ENCODE peak calls at places on chromosome 11, in six cellular contexts. One of them, this sample, is unnamed.

GRCh38 chr11:2528301-2529050 is 83.7 kb downstream of the KCNQ1 start:
- DNase-seq in right lobe of liver: peak; percentile 13
- DNase-seq in OCI-LY7: no peak
- DNase-seq in spleen: peak; percentile 69
- DNase-seq in breast epithelium: no peak
- DNase-seq in lung: no peak
- DNase-seq in this sample: peak; percentile 1

GRCh38 chr11:47980093-47980906 is at the start of gene PTPRJ:
- DNase-seq in right lobe of liver: peak; percentile 82
- DNase-seq in breast epithelium: peak; percentile 64
- DNase-seq in lung: peak; percentile 56
- DNase-seq in OCI-LY7: peak; percentile 65
- DNase-seq in spleen: peak; percentile 93
- DNase-seq in this sample: peak; percentile 81

GRCh38 chr11:67647471-67647870 is 3.1 kb downstream of the ACY3 start:
- DNase-seq in OCI-LY7: peak; percentile 36
- DNase-seq in spleen: no peak
- DNase-seq in lung: no peak
- DNase-seq in breast epithelium: no peak
- DNase-seq in right lobe of liver: no peak
- DNase-seq in this sample: no peak

GRCh38 chr11:60842688-60843605 is 1.0 kb downstream of the CCDC86 start:
- DNase-seq in spleen: no peak
- DNase-seq in right lobe of liver: no peak
- DNase-seq in OCI-LY7: no peak
- DNase-seq in breast epithelium: no peak
- DNase-seq in lung: no peak
- DNase-seq in this sample: no peak

GRCh38 chr11:3865388-3866193 is 10.1 kb downstream of the STIM1 start:
- DNase-seq in breast epithelium: no peak
- DNase-seq in spleen: no peak
- DNase-seq in lung: no peak
- DNase-seq in OCI-LY7: peak; percentile 73
- DNase-seq in right lobe of liver: no peak
- DNase-seq in this sample: peak; percentile 78

GRCh38 chr11:117970400-117971024 is 15.7 kb upstream of the IL10RA start:
- DNase-seq in lung: peak; percentile 36
- DNase-seq in OCI-LY7: no peak
- DNase-seq in spleen: peak; percentile 66
- DNase-seq in breast epithelium: no peak
- DNase-seq in right lobe of liver: no peak
- DNase-seq in this sample: no peak

GRCh38 chr11:107017433-107018227 is 646 bp downstream of the GUCY1A2 start:
- DNase-seq in breast epithelium: no peak
- DNase-seq in spleen: peak; percentile 78
- DNase-seq in lung: peak; percentile 31
- DNase-seq in right lobe of liver: peak; percentile 36
- DNase-seq in OCI-LY7: no peak
- DNase-seq in this sample: peak; percentile 52

GRCh38 chr11:66950113-66950535 is 8.1 kb downstream of the PC start:
- DNase-seq in breast epithelium: peak; percentile 74
- DNase-seq in right lobe of liver: peak; percentile 39
- DNase-seq in lung: no peak
- DNase-seq in OCI-LY7: no peak
- DNase-seq in spleen: no peak
- DNase-seq in this sample: peak; percentile 81

GRCh38 chr11:120055646-120056045 is 82.3 kb downstream of the TRIM29 start:
- DNase-seq in lung: no peak
- DNase-seq in OCI-LY7: no peak
- DNase-seq in spleen: no peak
- DNase-seq in right lobe of liver: no peak
- DNase-seq in breast epithelium: no peak
- DNase-seq in this sample: no peak

GRCh38 chr11:66373261-66373660 is 1.7 kb upstream of the SLC29A2 start:
- DNase-seq in lung: no peak
- DNase-seq in right lobe of liver: no peak
- DNase-seq in spleen: peak; percentile 12
- DNase-seq in OCI-LY7: no peak
- DNase-seq in breast epithelium: no peak
- DNase-seq in this sample: peak; percentile 16

GRCh38 chr11:134289789-134290188 is 13.6 kb downstream of the GLB1L3 start:
- DNase-seq in lung: no peak
- DNase-seq in OCI-LY7: no peak
- DNase-seq in breast epithelium: no peak
- DNase-seq in right lobe of liver: no peak
- DNase-seq in spleen: no peak
- DNase-seq in this sample: no peak

GRCh38 chr11:66882540-66882939 is 25.7 kb downstream of the LRFN4 start:
- DNase-seq in OCI-LY7: no peak
- DNase-seq in right lobe of liver: no peak
- DNase-seq in breast epithelium: no peak
- DNase-seq in spleen: no peak
- DNase-seq in lung: no peak
- DNase-seq in this sample: peak; percentile 80

GRCh38 chr11:3218483-3219280 is at the start of gene MRGPRG:
- DNase-seq in spleen: peak; percentile 61
- DNase-seq in OCI-LY7: no peak
- DNase-seq in right lobe of liver: no peak
- DNase-seq in breast epithelium: peak; percentile 43
- DNase-seq in lung: no peak
- DNase-seq in this sample: peak; percentile 1

GRCh38 chr11:2096919-2097301 is 42.3 kb downstream of the IGF2 start:
- DNase-seq in lung: no peak
- DNase-seq in right lobe of liver: no peak
- DNase-seq in breast epithelium: no peak
- DNase-seq in OCI-LY7: no peak
- DNase-seq in spleen: peak; percentile 67
- DNase-seq in this sample: no peak

GRCh38 chr11:6200975-6201374 is 2.0 kb downstream of the OR52W1 start:
- DNase-seq in OCI-LY7: no peak
- DNase-seq in right lobe of liver: peak; percentile 50
- DNase-seq in spleen: peak; percentile 85
- DNase-seq in lung: peak; percentile 67
- DNase-seq in breast epithelium: no peak
- DNase-seq in this sample: no peak

GRCh38 chr11:33197915-33198727 is 36.8 kb upstream of the CSTF3 start:
- DNase-seq in OCI-LY7: no peak
- DNase-seq in spleen: no peak
- DNase-seq in lung: no peak
- DNase-seq in right lobe of liver: no peak
- DNase-seq in breast epithelium: no peak
- DNase-seq in this sample: no peak

GRCh38 chr11:74736031-74736430 is 4.8 kb upstream of the CHRDL2 start:
- DNase-seq in spleen: no peak
- DNase-seq in OCI-LY7: no peak
- DNase-seq in breast epithelium: no peak
- DNase-seq in lung: no peak
- DNase-seq in right lobe of liver: no peak
- DNase-seq in this sample: no peak

GRCh38 chr11:19241260-19242183 is 777 bp upstream of the E2F8 start:
- DNase-seq in spleen: peak; percentile 91
- DNase-seq in lung: no peak
- DNase-seq in OCI-LY7: peak; percentile 86
- DNase-seq in right lobe of liver: peak; percentile 39
- DNase-seq in breast epithelium: no peak
- DNase-seq in this sample: no peak

GRCh38 chr11:12789574-12789973 is 115.4 kb downstream of the TEAD1 start:
- DNase-seq in spleen: no peak
- DNase-seq in breast epithelium: no peak
- DNase-seq in lung: no peak
- DNase-seq in OCI-LY7: no peak
- DNase-seq in right lobe of liver: no peak
- DNase-seq in this sample: no peak

GRCh38 chr11:110032257-110032656 is 60.9 kb upstream of the ZC3H12C start:
- DNase-seq in right lobe of liver: no peak
- DNase-seq in spleen: no peak
- DNase-seq in OCI-LY7: no peak
- DNase-seq in breast epithelium: no peak
- DNase-seq in lung: no peak
- DNase-seq in this sample: no peak

GRCh38 chr11:66368484-66368883 is 3.1 kb downstream of the SLC29A2 start:
- DNase-seq in OCI-LY7: no peak
- DNase-seq in breast epithelium: no peak
- DNase-seq in lung: no peak
- DNase-seq in spleen: peak; percentile 65
- DNase-seq in right lobe of liver: no peak
- DNase-seq in this sample: no peak

GRCh38 chr11:15113381-15113780 is 1.3 kb upstream of the INSC start:
- DNase-seq in breast epithelium: no peak
- DNase-seq in right lobe of liver: no peak
- DNase-seq in spleen: peak; percentile 89
- DNase-seq in OCI-LY7: peak; percentile 87
- DNase-seq in lung: no peak
- DNase-seq in this sample: peak; percentile 17

GRCh38 chr11:60334005-60334620 is 7.1 kb downstream of the MS4A6E start:
- DNase-seq in lung: peak; percentile 66
- DNase-seq in OCI-LY7: peak; percentile 73
- DNase-seq in breast epithelium: no peak
- DNase-seq in right lobe of liver: peak; percentile 30
- DNase-seq in spleen: no peak
- DNase-seq in this sample: peak; percentile 30

GRCh38 chr11:61834278-61835004 is 6.3 kb downstream of the FADS2 start:
- DNase-seq in OCI-LY7: peak; percentile 83
- DNase-seq in lung: no peak
- DNase-seq in breast epithelium: no peak
- DNase-seq in spleen: peak; percentile 78
- DNase-seq in right lobe of liver: no peak
- DNase-seq in this sample: no peak

GRCh38 chr11:88324562-88325345 is 12.8 kb downstream of the CTSC start:
- DNase-seq in OCI-LY7: no peak
- DNase-seq in spleen: no peak
- DNase-seq in breast epithelium: no peak
- DNase-seq in right lobe of liver: no peak
- DNase-seq in lung: no peak
- DNase-seq in this sample: no peak

DNA sequence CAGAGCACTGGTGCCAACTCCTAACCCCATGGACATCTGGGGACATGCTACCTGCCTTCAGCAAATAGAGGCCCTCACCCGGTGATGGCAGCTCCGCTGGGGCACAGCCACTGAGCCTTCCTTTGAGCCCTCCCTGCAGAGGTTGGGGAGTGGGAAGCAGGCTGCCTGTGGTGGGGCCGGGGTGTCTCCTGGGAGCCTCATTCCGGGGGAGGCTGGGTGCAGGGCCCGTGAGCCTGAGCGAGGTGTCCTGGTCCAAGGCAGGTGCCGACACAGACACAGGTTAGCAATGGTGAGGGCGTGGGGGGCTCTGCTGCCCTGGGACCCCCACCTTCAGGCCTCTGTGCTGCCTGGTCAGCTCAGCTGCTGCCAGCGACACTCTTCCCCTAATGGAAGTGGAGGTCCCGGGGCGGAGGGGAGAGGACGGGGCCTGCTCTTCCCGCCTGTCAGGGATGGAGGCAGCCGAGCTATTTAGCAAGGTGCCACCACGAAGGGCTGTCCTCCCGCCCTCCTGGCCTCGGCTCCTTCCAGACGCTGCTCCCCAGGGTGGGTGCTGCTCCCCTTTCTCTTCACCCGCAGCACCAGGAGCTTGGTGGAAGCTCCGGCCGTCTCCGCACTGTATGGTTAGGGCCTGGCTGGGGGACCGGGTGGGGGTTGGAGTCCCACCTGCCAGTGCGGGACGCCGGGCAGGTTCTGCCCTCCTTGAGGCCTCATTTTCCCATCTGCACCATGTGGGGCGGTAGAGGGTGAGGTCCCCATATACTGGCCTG is 11.2 kb downstream of the TSPAN4 start:
- DNase-seq in breast epithelium: no peak
- DNase-seq in spleen: no peak
- DNase-seq in OCI-LY7: no peak
- DNase-seq in lung: no peak
- DNase-seq in right lobe of liver: no peak
- DNase-seq in this sample: no peak
- H3K4me1 ChIP-seq in breast epithelium: peaks cover 4% of the 10 kb centered on the region
- H3K4me1 ChIP-seq in spleen: peaks cover 6% of the 10 kb centered on the region
- H3K4me1 ChIP-seq in OCI-LY7: peaks cover 11% of the 10 kb centered on the region
- H3K4me1 ChIP-seq in lung: no peaks in the 10 kb centered on the region
- H3K4me1 ChIP-seq in right lobe of liver: no peaks in the 10 kb centered on the region
- H3K4me1 ChIP-seq in this sample: peaks cover 21% of the 10 kb centered on the region

DNA sequence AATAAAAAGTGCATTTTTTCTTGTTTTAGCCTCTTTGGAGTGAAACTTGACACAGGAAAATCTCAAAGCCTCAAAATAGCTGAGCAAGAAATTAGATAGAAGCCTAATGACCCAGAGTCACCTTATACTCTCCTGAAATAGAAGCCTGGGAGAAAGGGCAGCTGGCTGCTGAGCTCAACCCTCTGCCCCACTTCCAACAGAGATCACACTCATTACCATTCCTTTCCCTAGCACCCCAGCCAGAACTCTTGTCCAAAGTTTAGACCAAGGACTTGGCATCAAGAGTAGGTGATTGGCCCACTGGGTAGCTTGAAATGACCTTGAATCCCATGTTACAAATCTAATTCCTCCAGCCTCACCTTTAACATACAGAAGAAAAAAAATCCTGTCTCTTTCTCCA is 62.7 kb upstream of the AMOTL1 start:
- DNase-seq in spleen: no peak
- DNase-seq in OCI-LY7: no peak
- DNase-seq in lung: no peak
- DNase-seq in breast epithelium: no peak
- DNase-seq in right lobe of liver: no peak
- DNase-seq in this sample: no peak
- H3K27ac ChIP-seq in spleen: no peak overlapping the region
- H3K27ac ChIP-seq in OCI-LY7: no peak overlapping the region
- H3K27ac ChIP-seq in lung: no peak overlapping the region
- H3K27ac ChIP-seq in breast epithelium: peak overlapping the region; percentile 78
- H3K27ac ChIP-seq in right lobe of liver: no peak overlapping the region
- H3K27ac ChIP-seq in this sample: no peak overlapping the region

GRCh38 chr11:44729065-44729464 is 2.3 kb downstream of the TSPAN18 start:
- DNase-seq in breast epithelium: no peak
- DNase-seq in right lobe of liver: no peak
- DNase-seq in lung: no peak
- DNase-seq in OCI-LY7: no peak
- DNase-seq in spleen: no peak
- DNase-seq in this sample: no peak
- H3K4me1 ChIP-seq in breast epithelium: no peaks in the 10 kb centered on the region
- H3K4me1 ChIP-seq in right lobe of liver: no peaks in the 10 kb centered on the region
- H3K4me1 ChIP-seq in lung: peaks cover 9% of the 10 kb centered on the region
- H3K4me1 ChIP-seq in OCI-LY7: peaks cover 6% of the 10 kb centered on the region
- H3K4me1 ChIP-seq in spleen: peaks cover 15% of the 10 kb centered on the region
- H3K4me1 ChIP-seq in this sample: peaks cover 49% of the 10 kb centered on the region

DNA sequence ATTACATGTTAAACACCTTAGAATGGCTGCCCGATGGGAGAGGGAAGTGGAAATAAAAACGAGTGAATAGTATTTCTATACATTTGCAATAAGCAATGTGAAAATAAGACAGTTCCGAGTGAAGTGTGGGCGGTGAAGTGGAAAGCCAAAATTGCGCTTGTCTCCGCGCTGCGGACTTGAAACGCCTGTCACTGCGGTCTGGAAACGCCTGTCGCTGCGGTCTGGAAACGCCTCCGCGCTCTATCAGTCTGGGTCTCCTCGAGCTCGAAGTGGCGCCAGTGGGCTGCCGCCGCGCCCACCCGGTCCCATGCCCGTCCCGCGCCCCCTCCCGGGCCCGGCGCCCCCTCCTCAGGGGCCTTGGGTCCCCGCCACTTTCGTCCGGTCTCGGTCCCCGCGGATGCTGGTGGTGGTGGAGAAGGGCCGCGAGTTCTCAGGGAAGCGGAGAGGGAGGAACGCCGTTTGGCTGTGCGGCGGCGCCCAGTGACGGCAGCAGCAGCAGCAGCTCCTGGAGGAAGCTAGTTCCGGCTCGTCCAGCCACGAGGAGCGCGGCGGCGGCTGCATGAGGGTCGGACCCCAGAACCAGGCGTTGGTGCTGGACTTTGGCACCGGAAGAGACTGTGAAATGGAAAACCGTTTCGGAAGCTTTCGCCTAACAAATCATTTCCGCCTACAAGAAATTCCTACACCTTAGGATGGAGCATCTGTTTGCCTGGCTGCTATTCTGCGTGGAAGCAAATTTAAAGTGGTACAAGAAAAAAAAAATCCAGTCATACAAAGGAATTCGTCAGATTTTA is 1.8 kb downstream of the NCR3LG1 start:
- DNase-seq in OCI-LY7: peak; percentile 69
- DNase-seq in spleen: peak; percentile 88
- DNase-seq in breast epithelium: peak; percentile 71
- DNase-seq in lung: peak; percentile 64
- DNase-seq in right lobe of liver: peak; percentile 81
- DNase-seq in this sample: peak; percentile 69
- H3K27ac ChIP-seq in OCI-LY7: peak overlapping the region; percentile 72
- H3K27ac ChIP-seq in spleen: peak overlapping the region; percentile 76
- H3K27ac ChIP-seq in breast epithelium: peak overlapping the region; percentile 60
- H3K27ac ChIP-seq in lung: peak overlapping the region; percentile 45
- H3K27ac ChIP-seq in right lobe of liver: peak overlapping the region; percentile 69
- H3K27ac ChIP-seq in this sample: peak overlapping the region; percentile 87